ENCODE peak calls at places on chromosome 6, in eight cellular contexts. E is ovary, L is endothelial cell of umbilical vein, H is body of pancreas, I is GM12878, A is adrenal gland, N is vagina, C is IMR-90. S is an unnamed sample.

GRCh38 chr6:106283476-106283875 is 42.1 kb downstream of the ATG5 start:
- DNase-seq in E (no peak), L (no peak), H (no peak), I (no peak), A (no peak), N (no peak), C (no peak), S (no peak)

GRCh38 chr6:145842693-145843546 is 28.3 kb upstream of the FBXO30 start:
- DNase-seq in E (no peak), L (peak; percentile 14), H (no peak), I (no peak), A (no peak), N (no peak), C (peak; percentile 44), S (no peak)

GRCh38 chr6:135692426-135692825 is 159.1 kb upstream of the PDE7B start:
- DNase-seq in E (no peak), L (no peak), H (no peak), I (no peak), A (no peak), N (no peak), C (no peak), S (no peak)

GRCh38 chr6:85406641-85407075 is 43.2 kb upstream of the NT5E start:
- DNase-seq in E (no peak), L (no peak), H (no peak), I (no peak), A (no peak), N (no peak), C (peak; percentile 65), S (no peak)

GRCh38 chr6:158321960-158322359 is 9.7 kb downstream of the TULP4 start:
- DNase-seq in E (no peak), L (peak; percentile 89), H (no peak), I (no peak), A (peak; percentile 15), N (no peak), C (peak; percentile 77), S (no peak)

GRCh38 chr6:36204068-36204753 is 7.7 kb downstream of the BRPF3 start:
- DNase-seq in E (no peak), L (no peak), H (no peak), I (peak; percentile 27), A (no peak), N (no peak), C (no peak), S (no peak)

GRCh38 chr6:154579046-154579823 is 68.8 kb upstream of the CNKSR3 start:
- DNase-seq in E (no peak), L (no peak), H (no peak), I (no peak), A (no peak), N (no peak), C (no peak), S (no peak)

GRCh38 chr6:34852406-34853085 is 35.3 kb downstream of the TAF11 start:
- DNase-seq in E (no peak), L (no peak), H (no peak), I (no peak), A (no peak), N (no peak), C (no peak), S (no peak)

GRCh38 chr6:89045585-89045984 is 35.0 kb upstream of the PNRC1 start:
- DNase-seq in E (no peak), L (no peak), H (no peak), I (no peak), A (no peak), N (no peak), C (no peak), S (no peak)

GRCh38 chr6:53805725-53806124 is 10.9 kb downstream of the LRRC1 start:
- DNase-seq in E (no peak), L (no peak), H (no peak), I (no peak), A (no peak), N (no peak), C (no peak), S (no peak)

GRCh38 chr6:55003726-55004415 is 157.3 kb downstream of the FAM83B start:
- DNase-seq in E (no peak), L (no peak), H (no peak), I (no peak), A (no peak), N (no peak), C (no peak), S (no peak)

GRCh38 chr6:88586371-88587157 is 376.9 kb downstream of the RNGTT start:
- DNase-seq in E (no peak), L (no peak), H (no peak), I (no peak), A (peak; percentile 65), N (no peak), C (no peak), S (no peak)

GRCh38 chr6:2765166-2765895 is at the start of gene WRNIP1:
- DNase-seq in E (peak; percentile 99), L (peak; percentile 99), H (peak; percentile 99), I (peak; percentile 88), A (peak; percentile 100), N (no peak), C (peak; percentile 99), S (peak; percentile 93)

GRCh38 chr6:2764610-2765165 is 505 bp upstream of the WRNIP1 start:
- DNase-seq in E (peak; percentile 69), L (no peak), H (peak; percentile 44), I (no peak), A (peak; percentile 71), N (no peak), C (peak; percentile 70), S (peak; percentile 50)

GRCh38 chr6:2760882-2761842 is 4.0 kb upstream of the WRNIP1 start:
- DNase-seq in E (no peak), L (peak; percentile 26), H (no peak), I (no peak), A (no peak), N (no peak), C (no peak), S (no peak)

GRCh38 chr6:2763876-2764540 is 1.2 kb upstream of the WRNIP1 start:
- DNase-seq in E (no peak), L (no peak), H (no peak), I (no peak), A (no peak), N (no peak), C (no peak), S (no peak)

GRCh38 chr6:2763345-2763841 is 1.8 kb upstream of the WRNIP1 start:
- DNase-seq in E (peak; percentile 45), L (no peak), H (no peak), I (no peak), A (peak; percentile 22), N (no peak), C (no peak), S (no peak)
- TF ChIP-seq POLR2A in E (no peak), L (no peak), H (no peak), I (no peak), A (no peak), N (no peak), C (no peak), S (no peak)

DNA sequence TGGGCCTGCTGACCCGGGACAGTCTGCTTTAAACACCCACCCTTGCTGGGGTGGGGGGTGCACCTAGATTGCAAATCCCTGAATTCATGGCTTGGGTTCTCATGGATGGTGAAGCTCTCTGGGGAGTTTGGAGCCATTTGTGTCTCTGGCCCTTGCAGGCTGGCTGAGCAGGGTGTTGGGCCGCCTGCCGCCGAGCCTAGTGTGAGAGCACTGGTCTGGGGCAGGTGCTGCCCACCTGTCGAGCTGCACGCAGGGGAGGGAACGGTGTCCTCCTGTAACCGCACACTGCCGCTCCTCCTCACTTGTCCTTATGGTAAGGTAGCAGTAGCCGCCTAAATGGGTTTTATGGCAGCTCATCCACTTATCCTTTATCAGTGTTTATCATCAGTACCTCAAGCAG is 143.9 kb downstream of the DTNBP1 start:
- DNase-seq in E (no peak), L (no peak), H (no peak), I (no peak), A (no peak), N (no peak), C (no peak), S (no peak)
- TF ChIP-seq POLR2A in E (no peak), L (no peak), H (no peak), I (peak; percentile 41), A (no peak), N (no peak), C (no peak), S (no peak)

DNA sequence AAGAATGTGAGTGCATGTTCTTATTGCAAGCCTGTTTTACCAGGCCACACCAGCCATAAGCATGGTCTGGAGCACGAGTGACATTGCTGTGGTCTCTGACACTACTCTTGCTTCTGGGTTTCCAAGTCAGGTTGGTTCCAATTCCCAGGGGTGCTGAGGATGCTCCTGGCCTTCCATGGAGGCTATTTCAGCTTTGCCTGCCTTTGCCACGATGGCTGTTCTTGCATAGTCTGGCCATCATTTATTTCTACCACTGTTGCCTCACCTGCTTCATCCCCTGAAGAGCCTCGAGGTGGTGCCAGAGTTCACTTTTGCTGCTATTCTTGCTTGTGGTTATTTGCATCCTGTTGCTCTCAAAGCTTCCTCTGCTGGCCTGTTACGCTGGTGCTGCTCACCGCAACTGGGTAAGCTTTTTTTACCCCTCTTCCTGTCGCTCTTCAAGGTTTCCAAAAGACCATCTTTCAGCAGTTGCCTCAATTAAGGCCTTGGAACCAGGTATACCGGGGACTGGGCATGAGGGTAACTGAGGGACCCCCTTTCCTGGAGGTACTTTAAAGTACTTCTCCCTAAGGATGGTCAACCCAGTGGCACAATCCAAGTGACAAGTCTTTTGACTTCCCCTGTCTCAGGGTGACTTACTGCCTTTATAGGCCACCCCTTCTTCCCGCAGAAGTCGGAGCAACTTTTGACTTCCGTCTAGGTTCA is 64.5 kb downstream of the AKAP7 start:
- DNase-seq in E (no peak), L (peak; percentile 43), H (no peak), I (peak; percentile 71), A (peak; percentile 23), N (no peak), C (peak; percentile 47), S (peak; percentile 3)
- TF ChIP-seq POLR2A in E (no peak), L (no peak), H (no peak), I (no peak), A (no peak), N (no peak), C (no peak), S (no peak)

GRCh38 chr6:169253341-169253740 is 305 bp downstream of the THBS2 start:
- DNase-seq in E (no peak), L (no peak), H (no peak), I (no peak), A (no peak), N (no peak), C (no peak), S (no peak)

GRCh38 chr6:169254456-169255316 is 1.0 kb upstream of the THBS2 start:
- DNase-seq in E (no peak), L (no peak), H (no peak), I (no peak), A (no peak), N (peak; percentile 81), C (no peak), S (no peak)

GRCh38 chr6:169252805-169253189 is 849 bp downstream of the THBS2 start:
- DNase-seq in E (no peak), L (no peak), H (no peak), I (no peak), A (no peak), N (no peak), C (no peak), S (no peak)

GRCh38 chr6:169251822-169252804 is 1.5 kb downstream of the THBS2 start:
- DNase-seq in E (no peak), L (no peak), H (no peak), I (no peak), A (no peak), N (no peak), C (no peak), S (no peak)

DNA sequence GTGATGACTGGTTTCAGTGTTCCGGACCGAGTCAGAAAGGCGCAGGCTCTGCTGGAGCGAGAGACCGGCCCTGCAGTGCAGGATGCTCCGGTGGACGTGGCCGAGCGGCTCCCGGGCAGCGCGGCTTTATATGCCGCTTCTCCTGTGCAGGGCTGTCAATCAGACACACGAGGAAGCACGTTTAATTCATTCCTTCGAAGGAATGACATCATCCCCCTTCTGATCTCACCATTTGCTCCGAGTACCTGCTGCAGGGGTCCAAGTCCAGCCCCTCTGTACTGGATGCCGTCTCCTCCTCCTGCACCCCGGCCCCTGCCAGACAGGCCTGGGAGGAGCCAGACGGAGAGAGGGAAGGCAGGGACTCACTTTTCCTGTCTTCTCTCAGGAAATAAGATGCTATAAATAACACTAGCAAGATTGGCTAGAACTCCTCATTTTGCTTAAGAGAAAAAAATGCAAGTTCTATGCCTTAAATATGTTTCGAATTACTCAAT is at the start of gene THBS2:
- DNase-seq in E (peak; percentile 80), L (no peak), H (peak; percentile 21), I (no peak), A (no peak), N (no peak), C (peak; percentile 93), S (no peak)
- TF ChIP-seq POLR2A in E (peak; percentile 78), L (no peak), H (peak; percentile 29), I (no peak), A (no peak), N (peak; percentile 86), C (peak; percentile 95), S (peak; percentile 56)

S was measured in H54.